ENCODE peak calls at places on chromosomes 13 and 19, in seven cellular contexts. C is pons; X is amniotic stem cell; H is heart right ventricle; U is NCI-H460; L is SW 1271; P is activated T-helper 2 cell treated with anti-CD3 and anti-CD28 coated beads, Interferon-gamma antibody, Interleukin-2, Interleukin-4, amounts not matched to agents 10 μg/mL and 5 μg/mL and 100 μg/mL, durations not matched to agents 14 hours and 24 hours and 36 hours. W is an unnamed sample.

GRCh38 chr13:32491028-32491427 is 47.6 kb downstream of the N4BP2L2 start:
- DNase-seq in L (no peak), C (no peak), H (no peak), P (no peak), X (no peak), U (no peak), W (no peak)

GRCh38 chr19:58498316-58499020 is 13.3 kb downstream of the SLC27A5 start:
- DNase-seq in X (no peak), H (no peak), U (no peak), C (no peak), P (no peak), L (no peak), W (no peak)

GRCh38 chr19:12996542-12997094 is 1.3 kb downstream of the NFIX start:
- DNase-seq in P (no peak), L (no peak), X (no peak), H (peak; percentile 66), C (no peak), U (no peak), W (no peak)

GRCh38 chr13:73341748-73342147 is 282.9 kb downstream of the KLF5 start:
- DNase-seq in X (no peak), L (no peak), H (no peak), U (no peak), P (no peak), C (no peak), W (no peak)

GRCh38 chr13:21012211-21012610 is 49.2 kb downstream of the LATS2 start:
- DNase-seq in P (no peak), U (no peak), C (no peak), L (no peak), X (no peak), H (no peak), W (peak; percentile 63)

GRCh38 chr19:20102097-20102496 is 24.3 kb downstream of the ZNF90 start:
- DNase-seq in H (no peak), C (no peak), P (no peak), U (no peak), X (no peak), L (no peak), W (no peak)

GRCh38 chr19:53576941-53577653 is 39.2 kb downstream of the ZNF331 start:
- DNase-seq in P (no peak), L (no peak), C (no peak), U (no peak), H (no peak), X (no peak), W (no peak)

GRCh38 chr19:47190167-47190727 is 40.8 kb downstream of the BBC3 start:
- DNase-seq in C (peak; percentile 43), U (no peak), X (no peak), L (peak; percentile 9), P (peak; percentile 47), H (peak; percentile 35), W (no peak)

GRCh38 chr19:33219261-33219812 is 6.3 kb downstream of the SLC7A10 start:
- DNase-seq in H (no peak), C (no peak), L (no peak), U (no peak), P (no peak), X (no peak), W (no peak)

GRCh38 chr19:17669419-17669818 is 18.7 kb downstream of the UNC13A start:
- DNase-seq in H (no peak), P (no peak), X (no peak), L (no peak), U (no peak), C (no peak), W (no peak)

GRCh38 chr13:95571941-95572340 is 19.4 kb downstream of the CLDN10 start:
- DNase-seq in U (no peak), C (no peak), P (no peak), X (no peak), H (no peak), L (no peak), W (no peak)

GRCh38 chr19:55227241-55228014 is 1.1 kb downstream of the TMEM86B start:
- DNase-seq in P (no peak), H (no peak), C (no peak), X (no peak), L (no peak), U (no peak), W (no peak)

GRCh38 chr13:92362717-92363116 is 863.9 kb upstream of the GPC6 start:
- DNase-seq in L (no peak), X (no peak), C (no peak), U (no peak), P (no peak), H (no peak), W (no peak)

GRCh38 chr19:17114414-17114831 is 38.8 kb downstream of the MYO9B start:
- DNase-seq in C (no peak), P (no peak), X (no peak), L (no peak), H (no peak), U (no peak), W (no peak)

GRCh38 chr13:94345374-94346195 is 133.9 kb downstream of the DCT start:
- DNase-seq in C (peak; percentile 36), X (no peak), H (no peak), U (no peak), P (no peak), L (peak; percentile 6), W (no peak)

GRCh38 chr13:21164631-21165030 is 11.7 kb downstream of the SKA3 start:
- DNase-seq in X (no peak), H (no peak), U (no peak), L (no peak), C (no peak), P (no peak), W (no peak)

GRCh38 chr13:45879666-45880065 is 28.1 kb upstream of the SIAH3 start:
- DNase-seq in H (peak; percentile 50), C (peak; percentile 29), U (peak; percentile 11), L (no peak), P (no peak), X (no peak), W (no peak)

GRCh38 chr13:25630327-25630726 is 258.6 kb downstream of the ATP8A2 start:
- DNase-seq in H (no peak), L (no peak), C (no peak), X (no peak), U (no peak), P (no peak), W (no peak)

GRCh38 chr13:107209811-107210210 is 641.9 kb upstream of the ARGLU1 start:
- DNase-seq in P (no peak), X (no peak), H (no peak), C (no peak), U (no peak), L (no peak), W (no peak)

GRCh38 chr13:30561506-30561905 is 56.2 kb upstream of the USPL1 start:
- DNase-seq in H (no peak), X (no peak), C (no peak), U (no peak), L (no peak), P (no peak), W (no peak)

GRCh38 chr13:89925107-89925506 is 1422.4 kb upstream of the MIR17HG start:
- DNase-seq in C (peak; percentile 40), H (no peak), P (no peak), X (no peak), U (peak; percentile 27), L (peak; percentile 10), W (no peak)

GRCh38 chr13:45132384-45133064 is 12.2 kb downstream of the GTF2F2 start:
- DNase-seq in H (no peak), C (no peak), X (no peak), P (no peak), L (no peak), U (no peak), W (no peak)

GRCh38 chr13:97252735-97253134 is 30.6 kb downstream of the MBNL2 start:
- DNase-seq in H (no peak), L (no peak), U (no peak), C (no peak), X (no peak), P (no peak), W (no peak)

GRCh38 chr19:50679177-50680125 is 30.2 kb downstream of the C19orf81 start:
- DNase-seq in H (peak; percentile 80), P (peak; percentile 78), L (peak; percentile 71), X (no peak), U (peak; percentile 77), C (peak; percentile 71), W (peak; percentile 36)

W was measured in AG04450.